ENCODE peak calls at places on chromosome 2, in seven cellular contexts. V, P, X, A, C, Y and Q are unnamed samples.

GRCh38 chr2:101763496-101764333 is 66.2 kb downstream of the MAP4K4 start:
- DNase-seq in V (no peak), P (no peak), X (no peak), A (no peak), C (no peak), Y (no peak), Q (no peak)

GRCh38 chr2:32770360-32770759 is 142.5 kb downstream of the TTC27 start:
- DNase-seq in V (no peak), P (no peak), X (no peak), A (no peak), C (no peak), Y (peak), Q (no peak)

GRCh38 chr2:150152240-150152639 is 335.2 kb downstream of the RND3 start:
- DNase-seq in V (no peak), P (no peak), X (no peak), A (no peak), C (no peak), Y (no peak), Q (no peak)

GRCh38 chr2:3966470-3966869 is 263.1 kb downstream of the DCDC2C start:
- DNase-seq in V (no peak), P (no peak), X (no peak), A (no peak), C (no peak), Y (no peak), Q (no peak)

GRCh38 chr2:12870692-12871091 is 154.0 kb downstream of the TRIB2 start:
- DNase-seq in V (no peak), P (no peak), X (no peak), A (no peak), C (no peak), Y (no peak), Q (no peak)

GRCh38 chr2:16482485-16482884 is 183.1 kb downstream of the CYRIA start:
- DNase-seq in V (no peak), P (no peak), X (no peak), A (no peak), C (no peak), Y (no peak), Q (no peak)

GRCh38 chr2:219247678-219248642 is 2.7 kb downstream of the STK16 start:
- DNase-seq in V (no peak), P (no peak), X (no peak), A (no peak), C (no peak), Y (no peak), Q (no peak)

GRCh38 chr2:173496746-173497145 is 142.1 kb downstream of the CDCA7 start:
- DNase-seq in V (no peak), P (no peak), X (no peak), A (no peak), C (no peak), Y (no peak), Q (no peak)

GRCh38 chr2:20438334-20439192 is 8.3 kb upstream of the RHOB start:
- DNase-seq in V (no peak), P (peak), X (no peak), A (no peak), C (no peak), Y (no peak), Q (no peak)